ENCODE peak calls at places on chromosomes 3 and 15, in seven cellular contexts. One of them, this sample, is unnamed.

GRCh38 chr3:197554196-197554561 is 1.6 kb downstream of the BDH1 start:
- DNase-seq in retina: no peak
- DNase-seq in iris pigment epithelial cell: peak; percentile 51
- DNase-seq in T1000: no peak
- DNase-seq in GM10248: no peak
- DNase-seq in substantia nigra: no peak
- DNase-seq in neural progenitor cell: no peak
- DNase-seq in this sample: no peak

GRCh38 chr3:142502187-142502985 is 54.5 kb upstream of the XRN1 start:
- DNase-seq in substantia nigra: no peak
- DNase-seq in GM10248: no peak
- DNase-seq in T1000: no peak
- DNase-seq in iris pigment epithelial cell: no peak
- DNase-seq in neural progenitor cell: no peak
- DNase-seq in retina: no peak
- DNase-seq in this sample: peak; percentile 35

GRCh38 chr3:148737104-148737525 is 39.4 kb downstream of the AGTR1 start:
- DNase-seq in substantia nigra: no peak
- DNase-seq in iris pigment epithelial cell: peak; percentile 28
- DNase-seq in neural progenitor cell: no peak
- DNase-seq in GM10248: no peak
- DNase-seq in T1000: peak; percentile 57
- DNase-seq in retina: no peak
- DNase-seq in this sample: peak; percentile 32

GRCh38 chr3:140580746-140581145 is 97.1 kb upstream of the TRIM42 start:
- DNase-seq in retina: no peak
- DNase-seq in GM10248: no peak
- DNase-seq in neural progenitor cell: no peak
- DNase-seq in T1000: peak; percentile 32
- DNase-seq in iris pigment epithelial cell: no peak
- DNase-seq in substantia nigra: no peak
- DNase-seq in this sample: no peak

GRCh38 chr3:24502690-24503089 is 8.0 kb upstream of the THRB start:
- DNase-seq in retina: no peak
- DNase-seq in substantia nigra: no peak
- DNase-seq in GM10248: no peak
- DNase-seq in T1000: no peak
- DNase-seq in neural progenitor cell: no peak
- DNase-seq in iris pigment epithelial cell: peak; percentile 88
- DNase-seq in this sample: no peak

GRCh38 chr15:87369269-87369668 is 887.3 kb downstream of the NTRK3 start:
- DNase-seq in neural progenitor cell: no peak
- DNase-seq in GM10248: no peak
- DNase-seq in T1000: no peak
- DNase-seq in retina: no peak
- DNase-seq in substantia nigra: no peak
- DNase-seq in iris pigment epithelial cell: peak; percentile 96
- DNase-seq in this sample: peak; percentile 97

GRCh38 chr3:161322781-161323568 is 48.3 kb downstream of the SPTSSB start:
- DNase-seq in retina: no peak
- DNase-seq in iris pigment epithelial cell: no peak
- DNase-seq in neural progenitor cell: no peak
- DNase-seq in T1000: no peak
- DNase-seq in GM10248: no peak
- DNase-seq in substantia nigra: no peak
- DNase-seq in this sample: no peak

GRCh38 chr3:27533718-27534578 is 49.8 kb upstream of the SLC4A7 start:
- DNase-seq in GM10248: peak; percentile 27
- DNase-seq in neural progenitor cell: peak; percentile 53
- DNase-seq in substantia nigra: no peak
- DNase-seq in retina: no peak
- DNase-seq in iris pigment epithelial cell: peak; percentile 93
- DNase-seq in T1000: peak; percentile 95
- DNase-seq in this sample: peak; percentile 100

GRCh38 chr3:143001034-143001368 is 369 bp upstream of the U2SURP start:
- DNase-seq in T1000: no peak
- DNase-seq in substantia nigra: peak; percentile 41
- DNase-seq in retina: no peak
- DNase-seq in iris pigment epithelial cell: no peak
- DNase-seq in GM10248: peak; percentile 85
- DNase-seq in neural progenitor cell: no peak
- DNase-seq in this sample: no peak

GRCh38 chr3:194879991-194880939 is 194.6 kb downstream of the FAM43A start:
- DNase-seq in neural progenitor cell: no peak
- DNase-seq in substantia nigra: no peak
- DNase-seq in GM10248: no peak
- DNase-seq in retina: peak; percentile 89
- DNase-seq in T1000: no peak
- DNase-seq in iris pigment epithelial cell: peak; percentile 38
- DNase-seq in this sample: peak; percentile 48

GRCh38 chr3:38210141-38210757 is 44.9 kb downstream of the OXSR1 start:
- DNase-seq in iris pigment epithelial cell: no peak
- DNase-seq in substantia nigra: no peak
- DNase-seq in retina: no peak
- DNase-seq in neural progenitor cell: no peak
- DNase-seq in GM10248: peak; percentile 41
- DNase-seq in T1000: no peak
- DNase-seq in this sample: no peak

GRCh38 chr3:50299929-50300680 is 900 bp upstream of the HYAL3 start:
- DNase-seq in GM10248: no peak
- DNase-seq in retina: peak; percentile 47
- DNase-seq in T1000: no peak
- DNase-seq in substantia nigra: no peak
- DNase-seq in neural progenitor cell: no peak
- DNase-seq in iris pigment epithelial cell: peak; percentile 64
- DNase-seq in this sample: peak; percentile 54

GRCh38 chr3:23760325-23760724 is 45.4 kb upstream of the UBE2E1 start:
- DNase-seq in GM10248: no peak
- DNase-seq in neural progenitor cell: no peak
- DNase-seq in T1000: no peak
- DNase-seq in iris pigment epithelial cell: no peak
- DNase-seq in retina: no peak
- DNase-seq in substantia nigra: no peak
- DNase-seq in this sample: no peak

GRCh38 chr3:120072867-120073525 is 21.3 kb downstream of the GSK3B start:
- DNase-seq in iris pigment epithelial cell: no peak
- DNase-seq in GM10248: no peak
- DNase-seq in substantia nigra: no peak
- DNase-seq in retina: no peak
- DNase-seq in neural progenitor cell: no peak
- DNase-seq in T1000: no peak
- DNase-seq in this sample: no peak

GRCh38 chr3:53219897-53220483 is 35.8 kb downstream of the TKT start:
- DNase-seq in neural progenitor cell: peak; percentile 90
- DNase-seq in T1000: peak; percentile 70
- DNase-seq in iris pigment epithelial cell: peak; percentile 75
- DNase-seq in retina: peak; percentile 83
- DNase-seq in GM10248: peak; percentile 86
- DNase-seq in substantia nigra: peak; percentile 54
- DNase-seq in this sample: peak; percentile 86

GRCh38 chr15:73051811-73052678 is at the start of gene NEO1:
- DNase-seq in neural progenitor cell: peak; percentile 98
- DNase-seq in GM10248: peak; percentile 71
- DNase-seq in substantia nigra: peak; percentile 85
- DNase-seq in retina: peak; percentile 94
- DNase-seq in iris pigment epithelial cell: peak; percentile 78
- DNase-seq in T1000: peak; percentile 62
- DNase-seq in this sample: peak; percentile 72

GRCh38 chr3:193884011-193884410 is 251.9 kb upstream of the HES1 start:
- DNase-seq in substantia nigra: no peak
- DNase-seq in neural progenitor cell: no peak
- DNase-seq in retina: peak; percentile 63
- DNase-seq in GM10248: no peak
- DNase-seq in iris pigment epithelial cell: no peak
- DNase-seq in T1000: no peak
- DNase-seq in this sample: no peak

GRCh38 chr3:189588061-189588817 is 43.0 kb upstream of the TP63 start:
- DNase-seq in neural progenitor cell: no peak
- DNase-seq in retina: no peak
- DNase-seq in T1000: no peak
- DNase-seq in iris pigment epithelial cell: peak; percentile 31
- DNase-seq in GM10248: no peak
- DNase-seq in substantia nigra: no peak
- DNase-seq in this sample: peak; percentile 90

GRCh38 chr3:177468331-177468730 is 271.0 kb upstream of the TBL1XR1 start:
- DNase-seq in iris pigment epithelial cell: peak; percentile 99
- DNase-seq in substantia nigra: no peak
- DNase-seq in neural progenitor cell: no peak
- DNase-seq in GM10248: no peak
- DNase-seq in T1000: peak; percentile 47
- DNase-seq in retina: no peak
- DNase-seq in this sample: peak; percentile 98

GRCh38 chr15:85407421-85408269 is 27.2 kb downstream of the AKAP13 start:
- DNase-seq in neural progenitor cell: no peak
- DNase-seq in retina: no peak
- DNase-seq in T1000: no peak
- DNase-seq in iris pigment epithelial cell: peak; percentile 91
- DNase-seq in substantia nigra: no peak
- DNase-seq in GM10248: no peak
- DNase-seq in this sample: peak; percentile 92

GRCh38 chr3:149120051-149120972 is 9.1 kb upstream of the HPS3 start:
- DNase-seq in substantia nigra: no peak
- DNase-seq in T1000: no peak
- DNase-seq in iris pigment epithelial cell: peak; percentile 73
- DNase-seq in GM10248: peak; percentile 67
- DNase-seq in neural progenitor cell: peak; percentile 71
- DNase-seq in retina: peak; percentile 34
- DNase-seq in this sample: peak; percentile 71

GRCh38 chr15:38853608-38854007 is 289.0 kb upstream of the RASGRP1 start:
- DNase-seq in iris pigment epithelial cell: peak; percentile 67
- DNase-seq in substantia nigra: no peak
- DNase-seq in retina: no peak
- DNase-seq in neural progenitor cell: peak; percentile 63
- DNase-seq in GM10248: peak; percentile 15
- DNase-seq in T1000: no peak
- DNase-seq in this sample: peak; percentile 67

GRCh38 chr15:56763496-56763895 is 30.2 kb upstream of the ZNF280D start:
- DNase-seq in neural progenitor cell: no peak
- DNase-seq in substantia nigra: no peak
- DNase-seq in GM10248: no peak
- DNase-seq in T1000: no peak
- DNase-seq in retina: no peak
- DNase-seq in iris pigment epithelial cell: peak; percentile 47
- DNase-seq in this sample: no peak

GRCh38 chr15:51180009-51180408 is 85.3 kb upstream of the TNFAIP8L3 start:
- DNase-seq in neural progenitor cell: no peak
- DNase-seq in GM10248: no peak
- DNase-seq in T1000: no peak
- DNase-seq in retina: no peak
- DNase-seq in iris pigment epithelial cell: no peak
- DNase-seq in substantia nigra: no peak
- DNase-seq in this sample: no peak

GRCh38 chr15:75712668-75713337 is at the start of gene CSPG4:
- DNase-seq in GM10248: no peak
- DNase-seq in substantia nigra: no peak
- DNase-seq in T1000: peak; percentile 52
- DNase-seq in iris pigment epithelial cell: peak; percentile 71
- DNase-seq in retina: peak; percentile 78
- DNase-seq in neural progenitor cell: peak; percentile 75
- DNase-seq in this sample: peak; percentile 81

GRCh38 chr3:105847865-105848264 is 20.9 kb downstream of the CBLB start:
- DNase-seq in iris pigment epithelial cell: no peak
- DNase-seq in neural progenitor cell: no peak
- DNase-seq in T1000: no peak
- DNase-seq in GM10248: no peak
- DNase-seq in retina: no peak
- DNase-seq in substantia nigra: no peak
- DNase-seq in this sample: no peak

GRCh38 chr3:16290007-16290826 is 25.2 kb downstream of the OXNAD1 start:
- DNase-seq in substantia nigra: no peak
- DNase-seq in GM10248: peak; percentile 39
- DNase-seq in neural progenitor cell: peak; percentile 63
- DNase-seq in T1000: no peak
- DNase-seq in retina: peak; percentile 40
- DNase-seq in iris pigment epithelial cell: peak; percentile 61
- DNase-seq in this sample: peak; percentile 69

GRCh38 chr15:39472661-39473657 is 107.9 kb upstream of the THBS1 start:
- DNase-seq in T1000: peak; percentile 56
- DNase-seq in substantia nigra: no peak
- DNase-seq in GM10248: no peak
- DNase-seq in retina: peak; percentile 34
- DNase-seq in neural progenitor cell: no peak
- DNase-seq in iris pigment epithelial cell: peak; percentile 75
- DNase-seq in this sample: peak; percentile 99

GRCh38 chr15:58472821-58473581 is 41.2 kb downstream of the LIPC start:
- DNase-seq in GM10248: no peak
- DNase-seq in iris pigment epithelial cell: peak; percentile 42
- DNase-seq in neural progenitor cell: no peak
- DNase-seq in substantia nigra: no peak
- DNase-seq in retina: no peak
- DNase-seq in T1000: no peak
- DNase-seq in this sample: peak; percentile 62

GRCh38 chr3:13578246-13578645 is 29.3 kb downstream of the FBLN2 start:
- DNase-seq in substantia nigra: no peak
- DNase-seq in GM10248: no peak
- DNase-seq in neural progenitor cell: no peak
- DNase-seq in T1000: no peak
- DNase-seq in retina: no peak
- DNase-seq in iris pigment epithelial cell: no peak
- DNase-seq in this sample: peak; percentile 33

GRCh38 chr15:90790561-90790960 is 73.4 kb downstream of the BLM start:
- DNase-seq in neural progenitor cell: no peak
- DNase-seq in GM10248: no peak
- DNase-seq in T1000: no peak
- DNase-seq in substantia nigra: no peak
- DNase-seq in retina: no peak
- DNase-seq in iris pigment epithelial cell: no peak
- DNase-seq in this sample: no peak

GRCh38 chr3:52052831-52053306 is 3.5 kb downstream of the DUSP7 start:
- DNase-seq in iris pigment epithelial cell: peak; percentile 77
- DNase-seq in substantia nigra: peak; percentile 80
- DNase-seq in GM10248: peak; percentile 48
- DNase-seq in neural progenitor cell: peak; percentile 75
- DNase-seq in T1000: peak; percentile 51
- DNase-seq in retina: no peak
- DNase-seq in this sample: peak; percentile 93

GRCh38 chr15:65393091-65393490 is 15.3 kb upstream of the IGDCC3 start:
- DNase-seq in retina: no peak
- DNase-seq in iris pigment epithelial cell: no peak
- DNase-seq in substantia nigra: no peak
- DNase-seq in neural progenitor cell: no peak
- DNase-seq in T1000: no peak
- DNase-seq in GM10248: no peak
- DNase-seq in this sample: no peak

GRCh38 chr3:134473868-134474546 is 11.8 kb downstream of the ANAPC13 start:
- DNase-seq in T1000: peak; percentile 61
- DNase-seq in retina: peak; percentile 68
- DNase-seq in neural progenitor cell: peak; percentile 92
- DNase-seq in substantia nigra: no peak
- DNase-seq in iris pigment epithelial cell: peak; percentile 65
- DNase-seq in GM10248: peak; percentile 50
- DNase-seq in this sample: peak; percentile 87

GRCh38 chr3:8793242-8793641 is 23.8 kb upstream of the OXTR start:
- DNase-seq in retina: no peak
- DNase-seq in GM10248: no peak
- DNase-seq in neural progenitor cell: no peak
- DNase-seq in substantia nigra: no peak
- DNase-seq in T1000: peak; percentile 34
- DNase-seq in iris pigment epithelial cell: peak; percentile 77
- DNase-seq in this sample: peak; percentile 91

GRCh38 chr3:38067508-38068233 is 28.7 kb downstream of the DLEC1 start:
- DNase-seq in neural progenitor cell: no peak
- DNase-seq in substantia nigra: no peak
- DNase-seq in iris pigment epithelial cell: peak; percentile 58
- DNase-seq in retina: no peak
- DNase-seq in GM10248: no peak
- DNase-seq in T1000: no peak
- DNase-seq in this sample: no peak